ENCODE peak calls at places on chromosomes 2 and 18, in eight cellular contexts. M is hippocampal formation; I is activated effector memory CD4-positive, alpha-beta T cell treated with anti-CD3 and anti-CD28 coated beads, Interleukin-2, amount 50 U/mL, for 16 hours; K is stimulated activated CD4-positive, alpha-beta T cell treated with anti-CD3 and anti-CD28 coated beads, Interleukin-1b, Interleukin-23, amount 100 ng/mL, for 24 hours; L is activated gamma-delta T cell treated with Interleukin-2 at 50 U/mL for 16 hours; E is T-cell; Y is pancreas; P is GM19239. G is an unnamed sample.

GRCh38 chr2:205764502-205764815 is 82.2 kb downstream of the NRP2 start:
- DNase-seq in L (no peak), Y (no peak), E (no peak), I (no peak), M (no peak), K (no peak), P (no peak), G (no peak)

GRCh38 chr2:22957441-22957840 is 427.5 kb upstream of the KLHL29 start:
- DNase-seq in M (no peak), L (no peak), E (no peak), P (no peak), Y (no peak), K (no peak), I (no peak), G (no peak)

GRCh38 chr2:159265171-159265576 is 21.3 kb downstream of the WDSUB1 start:
- DNase-seq in I (no peak), Y (no peak), K (no peak), M (no peak), E (no peak), L (no peak), P (no peak), G (no peak)

GRCh38 chr2:73258186-73258912 is 24.2 kb downstream of the CCT7 start:
- DNase-seq in E (no peak), P (no peak), L (no peak), Y (peak; percentile 60), I (no peak), K (no peak), M (no peak), G (no peak)

GRCh38 chr18:9022397-9023170 is 79.9 kb upstream of the NDUFV2 start:
- DNase-seq in Y (no peak), L (no peak), P (no peak), K (no peak), M (no peak), E (no peak), I (no peak), G (no peak)

GRCh38 chr18:22710628-22711380 is 222.3 kb upstream of the RBBP8 start:
- DNase-seq in Y (no peak), I (no peak), E (no peak), L (no peak), M (no peak), P (no peak), K (no peak), G (peak; percentile 58)

GRCh38 chr2:109636290-109636675 is 22.1 kb downstream of the SOWAHC start:
- DNase-seq in E (no peak), I (no peak), K (no peak), L (no peak), P (no peak), Y (no peak), M (no peak), G (no peak)

GRCh38 chr18:47929681-47930085 is 776 bp downstream of the SMAD2 start:
- DNase-seq in E (no peak), P (no peak), I (no peak), L (no peak), Y (no peak), M (peak; percentile 49), K (no peak), G (no peak)

GRCh38 chr2:150090031-150090430 is 397.4 kb downstream of the RND3 start:
- DNase-seq in I (no peak), E (no peak), P (no peak), K (no peak), Y (no peak), M (no peak), L (no peak), G (no peak)